ENCODE peak calls at places on chromosome 3, in seven cellular contexts. B is sigmoid colon; S is HS-5; T is frontal cortex; A is stimulated activated CD8-positive, alpha-beta memory T cell treated with anti-CD3 and anti-CD28 coated beads, Interleukin-4, amount 100 ng/mL, for 48 hours; L is esophagus squamous epithelium; F is WTC11. P is an unnamed sample.

GRCh38 chr3:114216186-114216970 is 21.0 kb downstream of the ZNF80 start:
- DNase-seq in F (no peak), A (no peak), T (no peak), B (no peak), S (no peak), L (no peak), P (no peak)

GRCh38 chr3:108863799-108864135 is 41.2 kb downstream of the TRAT1 start:
- DNase-seq in A (no peak), T (no peak), S (no peak), L (no peak), B (no peak), F (peak), P (no peak)

GRCh38 chr3:10310578-10310977 is 10.3 kb downstream of the SEC13 start:
- DNase-seq in S (peak), L (no peak), A (no peak), F (no peak), B (no peak), T (no peak), P (no peak)

GRCh38 chr3:64207289-64208086 is 17.8 kb downstream of the PRICKLE2 start:
- DNase-seq in F (no peak), S (no peak), B (no peak), T (no peak), A (no peak), L (no peak), P (no peak)

GRCh38 chr3:143119974-143120715 is 574 bp downstream of the CHST2 start:
- DNase-seq in F (peak), T (peak), B (no peak), A (peak), S (no peak), L (no peak), P (peak)

GRCh38 chr3:139113231-139113749 is 68.6 kb upstream of the PRR23C start:
- DNase-seq in A (peak), B (no peak), F (no peak), T (no peak), L (no peak), S (no peak), P (no peak)

GRCh38 chr3:174346571-174346970 is 512.6 kb upstream of the NAALADL2 start:
- DNase-seq in A (no peak), B (no peak), L (no peak), S (no peak), T (no peak), F (no peak), P (no peak)

GRCh38 chr3:198064420-198064819 is 104.4 kb downstream of the LMLN start:
- DNase-seq in S (no peak), F (no peak), A (no peak), L (no peak), T (no peak), B (no peak), P (no peak)

GRCh38 chr3:10173095-10173925 is 8.6 kb downstream of the IRAK2 start:
- DNase-seq in A (no peak), L (no peak), B (no peak), S (no peak), F (no peak), T (no peak), P (no peak)

GRCh38 chr3:197298858-197299854 is 744 bp upstream of the DLG1 start:
- DNase-seq in B (peak), T (no peak), F (peak), S (no peak), A (peak), L (no peak), P (peak)

GRCh38 chr3:183975981-183976662 is 41.6 kb downstream of the ABCC5 start:
- DNase-seq in B (no peak), A (no peak), S (no peak), L (no peak), T (no peak), F (no peak), P (no peak)

GRCh38 chr3:148175215-148175614 is 522.5 kb upstream of the AGTR1 start:
- DNase-seq in L (no peak), T (no peak), S (no peak), A (no peak), F (no peak), B (no peak), P (no peak)

GRCh38 chr3:18559323-18559972 is 134.3 kb upstream of the SATB1 start:
- DNase-seq in T (no peak), F (peak), A (peak), B (no peak), L (no peak), S (no peak), P (no peak)

GRCh38 chr3:128107809-128108208 is 15.8 kb downstream of the RUVBL1 start:
- DNase-seq in A (no peak), T (no peak), L (no peak), F (no peak), S (no peak), B (no peak), P (no peak)